ENCODE peak calls at places on chromosomes 7 and 10, in eight cellular contexts. S is endothelial cell, E is mucosa of descending colon, Z is HCT116, O is CD14-positive monocyte, L is neural progenitor cell, K is body of pancreas, X is tibial nerve. A is an unnamed sample.

GRCh38 chr10:97714401-97715258 is 1.1 kb downstream of the MARVELD1 start:
- DNase-seq in S (peak), E (peak), Z (no peak), O (peak), L (peak), K (peak), X (peak), A (peak)

GRCh38 chr7:122298618-122299017 is 5.9 kb downstream of the FEZF1 start:
- DNase-seq in S (no peak), E (no peak), Z (no peak), O (no peak), L (no peak), K (no peak), X (no peak), A (no peak)

GRCh38 chr10:50605280-50606270 is 18.2 kb downstream of the SGMS1 start:
- DNase-seq in S (no peak), E (no peak), Z (no peak), O (no peak), L (no peak), K (peak), X (no peak), A (no peak)

GRCh38 chr10:132942101-132942739 is at the start of gene CFAP46:
- DNase-seq in S (peak), E (no peak), Z (peak), O (no peak), L (peak), K (peak), X (no peak), A (no peak)

GRCh38 chr7:80488851-80489370 is 23.0 kb downstream of the GNAT3 start:
- DNase-seq in S (no peak), E (no peak), Z (no peak), O (no peak), L (no peak), K (no peak), X (no peak), A (no peak)

GRCh38 chr10:10209152-10209551 is 808.5 kb upstream of the CELF2 start:
- DNase-seq in S (no peak), E (no peak), Z (no peak), O (no peak), L (no peak), K (peak), X (no peak), A (no peak)

GRCh38 chr7:102424787-102425218 is 8.6 kb upstream of the ORAI2 start:
- DNase-seq in S (no peak), E (no peak), Z (no peak), O (peak), L (no peak), K (no peak), X (no peak), A (no peak)

GRCh38 chr10:126397640-126398382 is 9.5 kb upstream of the ADAM12 start:
- DNase-seq in S (no peak), E (no peak), Z (no peak), O (no peak), L (peak), K (no peak), X (no peak), A (no peak)

GRCh38 chr10:93465806-93466675 is 16.1 kb downstream of the MYOF start:
- DNase-seq in S (no peak), E (peak), Z (peak), O (no peak), L (no peak), K (peak), X (peak), A (peak)

GRCh38 chr7:56287429-56288138 is 171.4 kb upstream of the NUPR2 start:
- DNase-seq in S (no peak), E (peak), Z (no peak), O (no peak), L (no peak), K (peak), X (no peak), A (no peak)

GRCh38 chr10:34434119-34434594 is 380.9 kb downstream of the PARD3 start:
- DNase-seq in S (no peak), E (no peak), Z (no peak), O (no peak), L (no peak), K (no peak), X (no peak), A (no peak)

GRCh38 chr10:51685768-51686167 is 13.6 kb downstream of the CSTF2T start:
- DNase-seq in S (no peak), E (no peak), Z (no peak), O (no peak), L (peak), K (no peak), X (no peak), A (no peak)

GRCh38 chr7:135481600-135481979 is 28.3 kb downstream of the CNOT4 start:
- DNase-seq in S (no peak), E (no peak), Z (no peak), O (no peak), L (no peak), K (no peak), X (no peak), A (no peak)

GRCh38 chr7:154912921-154913644 is 89.8 kb downstream of the PAXIP1 start:
- DNase-seq in S (no peak), E (no peak), Z (no peak), O (no peak), L (no peak), K (no peak), X (no peak), A (no peak)

GRCh38 chr7:99625321-99625720 is 8.6 kb downstream of the ZSCAN25 start:
- DNase-seq in S (no peak), E (no peak), Z (no peak), O (no peak), L (no peak), K (no peak), X (no peak), A (peak)

GRCh38 chr10:92298487-92298886 is 7.5 kb downstream of the MARCHF5 start:
- DNase-seq in S (no peak), E (no peak), Z (no peak), O (no peak), L (no peak), K (no peak), X (no peak), A (no peak)

GRCh38 chr10:79542619-79543018 is 17.6 kb downstream of the SFTPA2 start:
- DNase-seq in S (no peak), E (no peak), Z (no peak), O (no peak), L (no peak), K (no peak), X (no peak), A (no peak)

DNA sequence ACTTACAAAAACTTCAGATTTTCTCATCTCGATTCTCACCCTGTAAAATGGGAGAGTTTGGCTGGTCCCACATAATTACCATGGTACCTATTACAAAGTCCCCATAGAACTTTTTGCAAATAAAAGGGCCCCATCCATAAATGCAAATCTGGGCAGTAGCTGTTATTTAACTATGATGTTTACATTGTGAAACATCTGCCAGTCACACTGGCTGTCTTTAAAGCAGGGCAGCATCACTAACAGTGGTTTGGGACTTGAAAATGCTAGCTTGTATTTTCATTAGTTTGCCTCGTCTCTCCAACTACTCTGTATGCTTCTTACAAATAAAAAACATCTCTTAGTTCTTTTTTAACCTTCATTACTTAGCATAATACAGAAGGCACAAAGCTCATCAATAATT is 240.7 kb downstream of the FZD1 start:
- DNase-seq in S (no peak), E (no peak), Z (no peak), O (no peak), L (no peak), K (no peak), X (no peak), A (no peak)
- TF ChIP-seq CTCF in S (no peak), E (no peak), Z (no peak), O (no peak), L (no peak), K (no peak), X (no peak), A (no peak)

GRCh38 chr10:63268798-63269503 is 135.8 kb downstream of the NRBF2 start:
- DNase-seq in S (peak), E (peak), Z (peak), O (peak), L (peak), K (peak), X (peak), A (peak)
- TF ChIP-seq CTCF in S (no peak), E (no peak), Z (peak), O (peak), L (no peak), K (peak), X (peak), A (peak)

GRCh38 chr10:8023321-8023720 is 31.2 kb upstream of the GATA3 start:
- DNase-seq in S (no peak), E (no peak), Z (no peak), O (no peak), L (no peak), K (no peak), X (no peak), A (no peak)

GRCh38 chr10:8023851-8024250 is 30.6 kb upstream of the GATA3 start:
- DNase-seq in S (no peak), E (no peak), Z (no peak), O (no peak), L (no peak), K (no peak), X (no peak), A (no peak)

GRCh38 chr10:8032558-8032957 is 21.9 kb upstream of the GATA3 start:
- DNase-seq in S (no peak), E (no peak), Z (no peak), O (no peak), L (no peak), K (no peak), X (no peak), A (no peak)

GRCh38 chr10:8026349-8027259 is 27.9 kb upstream of the GATA3 start:
- DNase-seq in S (no peak), E (no peak), Z (no peak), O (no peak), L (no peak), K (no peak), X (no peak), A (no peak)
- TF ChIP-seq CTCF in S (no peak), E (no peak), Z (no peak), O (no peak), L (no peak), K (no peak), X (no peak), A (no peak)

GRCh38 chr7:157859915-157860314 is 523.1 kb downstream of the DNAJB6 start:
- DNase-seq in S (no peak), E (no peak), Z (no peak), O (no peak), L (no peak), K (peak), X (no peak), A (no peak)
- TF ChIP-seq CTCF in S (no peak), E (no peak), Z (no peak), O (no peak), L (no peak), K (no peak), X (no peak), A (no peak)

A was measured in osteocyte.